ENCODE peak calls at places on chromosomes 6 and 20, in five cellular contexts. X is psoas muscle; H is CD8-positive, alpha-beta T cell; P is BE2C; S is breast epithelium. Z is an unnamed sample. For H3K27me3, the result is how much of the 10 kb centered on the place peaks cover.

GRCh38 chr6:92577077-92577719 is 842.2 kb downstream of the EPHA7 start:
- DNase-seq in P (no peak), S (no peak), X (no peak), H (no peak), Z (no peak)

GRCh38 chr6:119390276-119390793 is 40.8 kb upstream of the MAN1A1 start:
- DNase-seq in X (no peak), H (no peak), S (no peak), P (no peak), Z (no peak)

GRCh38 chr20:46400828-46401477 is 5.5 kb downstream of the ELMO2 start:
- DNase-seq in P (no peak), S (no peak), X (no peak), H (peak), Z (peak)

GRCh38 chr6:51268666-51269065 is 450.0 kb downstream of the TFAP2B start:
- DNase-seq in H (no peak), X (no peak), P (no peak), S (no peak), Z (no peak)

GRCh38 chr20:63622096-63622495 is 4.8 kb downstream of the GMEB2 start:
- DNase-seq in X (no peak), H (no peak), P (no peak), S (no peak), Z (no peak)

GRCh38 chr20:43322851-43323250 is 133.1 kb upstream of the PTPRT start:
- DNase-seq in S (no peak), X (no peak), H (no peak), P (peak), Z (no peak)

GRCh38 chr6:54135665-54136370 is 24.6 kb downstream of the MLIP start:
- DNase-seq in H (no peak), X (no peak), S (no peak), P (no peak), Z (no peak)

GRCh38 chr6:31113861-31114539 is 600 bp upstream of the PSORS1C1 start:
- DNase-seq in P (no peak), X (no peak), H (no peak), S (no peak), Z (no peak)

GRCh38 chr6:99521557-99522286 is 6.5 kb upstream of the USP45 start:
- DNase-seq in X (peak), H (no peak), S (no peak), P (no peak), Z (no peak)

GRCh38 chr6:23752414-23752813 is 373.6 kb upstream of the NRSN1 start:
- DNase-seq in X (no peak), S (no peak), P (no peak), H (no peak), Z (no peak)

GRCh38 chr6:23754197-23754596 is 371.8 kb upstream of the NRSN1 start:
- DNase-seq in P (no peak), X (no peak), H (no peak), S (no peak), Z (no peak)
- TF ChIP-seq CTCF in P (peak), X (no peak), H (no peak), S (peak), Z (no peak)

GRCh38 chr20:61730631-61731362 is 334.9 kb downstream of the TAF4 start:
- DNase-seq in P (no peak), H (no peak), S (no peak), X (no peak), Z (no peak)

GRCh38 chr20:61732511-61733210 is 333.0 kb downstream of the TAF4 start:
- DNase-seq in S (no peak), H (no peak), P (no peak), X (no peak), Z (no peak)

GRCh38 chr20:61733891-61734732 is 331.6 kb downstream of the TAF4 start:
- DNase-seq in X (no peak), S (no peak), H (no peak), P (no peak), Z (no peak)

GRCh38 chr20:61733216-61733615 is 332.5 kb downstream of the TAF4 start:
- DNase-seq in P (no peak), H (no peak), S (no peak), X (no peak), Z (no peak)

DNA sequence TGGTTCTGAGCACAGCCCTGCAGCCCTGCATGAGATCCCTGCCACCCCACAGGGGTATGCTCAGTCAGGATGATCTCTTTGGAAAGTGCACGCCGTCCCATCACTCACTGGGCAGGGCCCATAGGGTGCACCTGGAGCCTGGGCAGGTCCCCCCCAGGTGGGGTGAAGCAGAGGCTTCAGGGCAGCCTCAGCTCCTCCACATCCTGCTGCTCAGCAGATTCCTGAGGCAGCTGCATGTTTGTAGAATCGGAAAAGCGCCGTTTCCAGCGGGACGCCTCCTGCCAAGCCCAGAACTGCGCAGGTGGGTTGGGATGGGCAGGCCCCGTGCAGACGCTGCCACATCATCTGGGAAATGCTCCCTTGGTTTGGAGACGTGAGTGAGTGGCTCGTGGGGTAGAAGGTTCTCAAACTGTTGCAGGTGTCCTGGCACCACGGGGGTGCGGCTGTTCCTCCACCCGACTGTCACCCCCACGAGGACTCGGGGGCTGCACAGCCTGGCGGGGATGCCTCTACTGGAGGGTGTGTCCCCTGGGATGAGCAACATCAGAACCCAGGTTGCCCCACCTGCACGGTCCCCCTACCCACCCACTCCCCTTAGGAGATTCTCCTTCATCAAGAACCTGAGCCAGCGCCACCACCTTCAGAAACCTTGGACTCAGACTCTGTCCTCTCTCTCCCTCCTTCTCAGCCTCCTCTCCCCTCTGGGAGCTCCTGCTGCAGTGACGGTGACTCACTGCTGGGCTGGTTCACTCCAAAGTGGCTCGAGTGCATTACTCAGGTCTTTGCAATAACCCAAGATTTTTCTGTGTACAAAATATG is 334.1 kb downstream of the TAF4 start:
- DNase-seq in S (no peak), X (no peak), P (no peak), H (no peak), Z (no peak)
- H3K27me3 ChIP-seq in S (under half), X (under half), P (under half), H (under half), Z (under half)

GRCh38 chr20:59994697-59995122 is 36.5 kb downstream of the CDH26 start:
- DNase-seq in P (no peak), S (no peak), X (no peak), H (no peak), Z (no peak)
- TF ChIP-seq CTCF in P (no peak), S (no peak), X (no peak), H (no peak), Z (no peak)

DNA sequence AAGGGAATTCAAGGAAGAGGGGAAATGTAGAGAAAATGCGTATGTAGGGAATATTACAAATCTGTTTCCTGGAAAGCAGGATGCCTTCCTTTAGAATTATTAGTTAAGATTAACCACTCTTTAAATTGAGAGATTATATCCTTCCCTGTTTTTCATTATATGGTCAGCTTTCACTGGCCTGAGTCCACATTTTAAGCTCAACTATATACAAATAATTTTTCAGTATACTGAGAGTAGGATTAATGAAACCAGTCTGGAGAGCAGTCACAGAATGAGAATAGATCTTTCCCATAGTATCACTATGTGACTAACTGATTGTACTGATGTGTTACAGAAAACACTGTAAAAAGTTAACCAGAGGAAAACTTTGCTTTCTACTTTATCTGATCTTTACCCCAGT is 306.3 kb downstream of the LAMA2 start:
- DNase-seq in P (no peak), S (no peak), H (no peak), X (no peak), Z (no peak)
- H3K27me3 ChIP-seq in P (under half), S (under half), H (under half), X (under half), Z (under half)

GRCh38 chr6:10451394-10451793 is 36.5 kb upstream of the TFAP2A start:
- DNase-seq in P (no peak), H (no peak), S (no peak), X (no peak), Z (no peak)
- TF ChIP-seq CTCF in P (no peak), H (no peak), S (no peak), X (no peak), Z (no peak)

DNA sequence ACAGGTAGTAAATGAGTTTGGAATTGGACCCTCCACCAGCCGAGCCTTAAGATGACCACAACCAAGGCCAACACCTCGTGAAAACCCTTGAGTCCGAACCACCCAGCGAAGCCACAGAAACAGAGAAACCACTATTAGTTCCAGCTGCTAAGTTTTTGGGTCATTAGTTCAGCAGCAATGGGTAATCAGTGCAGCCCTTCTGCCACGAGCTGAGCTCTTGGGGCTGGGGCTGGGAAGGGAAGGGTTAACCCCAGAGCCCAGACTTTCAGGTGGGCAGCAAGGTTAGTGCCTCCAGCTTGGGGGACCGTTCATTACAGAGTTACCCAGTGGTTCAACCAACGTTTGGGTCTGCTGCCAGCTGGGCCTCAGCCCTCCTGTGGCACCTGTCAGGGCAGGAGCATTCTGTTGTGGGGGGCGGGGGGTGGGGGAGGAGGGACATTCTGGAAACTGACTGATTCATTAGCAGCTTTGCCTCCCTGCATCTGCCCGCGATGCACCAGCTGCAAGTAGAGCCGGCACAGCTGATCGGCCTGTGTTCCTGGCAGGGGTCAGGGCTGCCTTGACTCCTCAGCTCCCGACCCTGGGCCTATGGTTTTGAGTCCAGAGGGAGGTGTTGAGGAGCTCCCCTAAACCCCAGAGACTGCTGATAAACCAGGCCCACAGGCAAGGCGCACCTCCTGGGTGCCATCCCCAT is 52.7 kb downstream of the TGM2 start:
- DNase-seq in H (no peak), S (no peak), X (peak), P (no peak), Z (no peak)
- H3K27me3 ChIP-seq in H (under half), S (under half), X (under half), P (under half), Z (under half)

DNA sequence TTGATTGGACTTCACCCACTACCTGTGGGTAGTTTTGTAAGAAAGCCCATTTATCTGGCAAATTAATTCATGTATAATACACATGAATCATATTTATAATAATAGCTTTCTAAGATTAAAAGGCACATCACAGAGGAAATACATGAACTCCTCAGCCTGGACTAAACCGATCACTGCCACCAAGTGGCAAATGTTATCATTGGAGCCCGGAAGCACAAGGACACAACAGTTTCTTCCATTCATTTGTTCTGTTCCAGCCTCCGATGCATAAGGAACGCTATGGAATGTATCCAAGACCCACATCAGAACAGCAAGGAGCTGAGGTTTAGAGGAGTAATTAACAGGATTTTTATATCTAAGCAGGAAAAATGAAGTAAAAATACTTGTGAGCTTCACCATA is 13.9 kb upstream of the IPCEF1 start:
- DNase-seq in S (no peak), P (peak), H (no peak), X (no peak), Z (no peak)
- TF ChIP-seq CTCF in S (peak), P (peak), H (peak), X (peak), Z (peak)

GRCh38 chr20:38603286-38603685 is 1.7 kb downstream of the ARHGAP40 start:
- DNase-seq in H (no peak), S (no peak), P (no peak), X (no peak), Z (no peak)

GRCh38 chr20:38599410-38599882 is 2.2 kb upstream of the ARHGAP40 start:
- DNase-seq in H (no peak), S (peak), X (peak), P (peak), Z (no peak)

GRCh38 chr20:38600057-38600456 is 1.6 kb upstream of the ARHGAP40 start:
- DNase-seq in X (no peak), S (no peak), P (no peak), H (no peak), Z (no peak)

GRCh38 chr20:38602185-38602581 is 574 bp downstream of the ARHGAP40 start:
- DNase-seq in S (no peak), X (no peak), H (no peak), P (no peak), Z (no peak)

DNA sequence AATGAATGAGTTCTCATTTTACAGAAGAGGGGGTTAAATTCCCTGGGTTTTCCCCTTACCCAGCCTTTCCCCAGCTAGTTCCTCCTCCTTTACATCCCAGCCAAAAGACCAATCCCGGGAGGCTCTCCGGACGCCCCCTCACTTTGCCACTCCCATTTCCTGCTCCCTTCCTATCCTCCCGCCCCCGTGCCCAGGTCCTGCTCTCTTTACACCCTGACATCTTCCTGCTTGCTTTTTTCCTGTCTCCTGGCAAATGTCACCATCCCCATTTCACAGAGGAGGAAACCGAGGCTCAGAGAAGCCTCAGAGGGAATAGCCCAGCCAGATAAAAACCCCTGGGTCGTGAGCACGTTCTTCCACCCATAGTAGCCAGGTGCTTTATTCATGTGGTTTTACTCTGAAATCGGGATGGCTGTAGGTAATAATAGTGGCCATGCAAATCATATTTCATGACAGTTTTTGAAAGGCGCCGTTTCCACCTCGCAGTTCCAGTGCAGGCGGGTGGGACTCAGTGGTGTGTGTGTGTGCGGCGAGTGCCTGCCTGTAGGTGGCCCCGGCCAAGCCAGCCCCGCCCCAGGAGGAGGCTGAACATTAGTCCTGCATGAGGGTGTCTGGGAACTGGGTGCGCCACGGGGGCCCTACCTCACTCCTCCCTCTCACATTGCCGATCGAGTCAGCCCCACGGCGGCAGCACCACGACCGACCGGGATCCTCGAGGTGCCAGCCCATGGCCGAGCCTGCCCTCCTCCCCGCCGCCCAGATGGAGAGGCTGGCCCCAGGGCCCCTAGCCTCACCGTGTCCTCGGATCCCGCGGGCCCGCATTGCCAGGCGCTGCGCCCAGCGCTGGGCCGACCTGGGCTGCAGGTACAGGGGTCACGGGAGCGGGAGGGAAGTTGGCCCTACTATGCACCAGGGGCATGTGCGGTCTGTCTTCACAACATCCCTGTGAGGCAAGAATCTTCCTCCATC is at the start of gene ARHGAP40:
- DNase-seq in X (no peak), S (peak), P (peak), H (no peak), Z (no peak)
- H3K27me3 ChIP-seq in X (half or more), S (under half), P (under half), H (under half), Z (under half)

Z was measured in GM06990.